ENCODE peak calls at places on chromosomes 12 and 14, in seven cellular contexts. One of them, this sample, is unnamed.

GRCh38 chr12:39003541-39004160 is 98.3 kb upstream of the CPNE8 start:
- DNase-seq in stimulated activated CD4-positive, alpha-beta T cell treated with anti-CD3 and anti-CD28 coated beads, Interleukin-4, amount 100 ng/mL, for 1 hour: no peak
- DNase-seq in aorta: no peak
- DNase-seq in MCF 10A: no peak
- DNase-seq in hypothalamus: no peak
- DNase-seq in tibial artery: no peak
- DNase-seq in left colon: no peak
- DNase-seq in this sample: no peak

GRCh38 chr14:74243051-74243450 is 3.8 kb downstream of the VSX2 start:
- DNase-seq in left colon: no peak
- DNase-seq in MCF 10A: no peak
- DNase-seq in aorta: no peak
- DNase-seq in tibial artery: no peak
- DNase-seq in hypothalamus: no peak
- DNase-seq in stimulated activated CD4-positive, alpha-beta T cell treated with anti-CD3 and anti-CD28 coated beads, Interleukin-4, amount 100 ng/mL, for 1 hour: no peak
- DNase-seq in this sample: no peak

GRCh38 chr12:1429980-1430379 is 164.4 kb downstream of the FBXL14 start:
- DNase-seq in hypothalamus: no peak
- DNase-seq in stimulated activated CD4-positive, alpha-beta T cell treated with anti-CD3 and anti-CD28 coated beads, Interleukin-4, amount 100 ng/mL, for 1 hour: no peak
- DNase-seq in tibial artery: peak
- DNase-seq in left colon: no peak
- DNase-seq in MCF 10A: peak
- DNase-seq in aorta: no peak
- DNase-seq in this sample: no peak

GRCh38 chr14:93476305-93476704 is 45.6 kb downstream of the UNC79 start:
- DNase-seq in hypothalamus: no peak
- DNase-seq in left colon: no peak
- DNase-seq in MCF 10A: no peak
- DNase-seq in tibial artery: no peak
- DNase-seq in stimulated activated CD4-positive, alpha-beta T cell treated with anti-CD3 and anti-CD28 coated beads, Interleukin-4, amount 100 ng/mL, for 1 hour: no peak
- DNase-seq in aorta: no peak
- DNase-seq in this sample: no peak

GRCh38 chr12:89134213-89134770 is 218.0 kb downstream of the DUSP6 start:
- DNase-seq in MCF 10A: no peak
- DNase-seq in left colon: no peak
- DNase-seq in aorta: no peak
- DNase-seq in tibial artery: no peak
- DNase-seq in hypothalamus: no peak
- DNase-seq in stimulated activated CD4-positive, alpha-beta T cell treated with anti-CD3 and anti-CD28 coated beads, Interleukin-4, amount 100 ng/mL, for 1 hour: no peak
- DNase-seq in this sample: no peak

GRCh38 chr12:66742508-66743367 is 63.9 kb upstream of the GRIP1 start:
- DNase-seq in aorta: no peak
- DNase-seq in hypothalamus: no peak
- DNase-seq in stimulated activated CD4-positive, alpha-beta T cell treated with anti-CD3 and anti-CD28 coated beads, Interleukin-4, amount 100 ng/mL, for 1 hour: no peak
- DNase-seq in left colon: no peak
- DNase-seq in tibial artery: no peak
- DNase-seq in MCF 10A: no peak
- DNase-seq in this sample: no peak

GRCh38 chr12:12008931-12009611 is 61.7 kb upstream of the BCL2L14 start:
- DNase-seq in stimulated activated CD4-positive, alpha-beta T cell treated with anti-CD3 and anti-CD28 coated beads, Interleukin-4, amount 100 ng/mL, for 1 hour: peak
- DNase-seq in left colon: no peak
- DNase-seq in MCF 10A: peak
- DNase-seq in tibial artery: no peak
- DNase-seq in aorta: no peak
- DNase-seq in hypothalamus: no peak
- DNase-seq in this sample: no peak

GRCh38 chr12:74031045-74031444 is 506.6 kb upstream of the ATXN7L3B start:
- DNase-seq in left colon: no peak
- DNase-seq in tibial artery: no peak
- DNase-seq in stimulated activated CD4-positive, alpha-beta T cell treated with anti-CD3 and anti-CD28 coated beads, Interleukin-4, amount 100 ng/mL, for 1 hour: no peak
- DNase-seq in MCF 10A: no peak
- DNase-seq in aorta: no peak
- DNase-seq in hypothalamus: no peak
- DNase-seq in this sample: no peak

GRCh38 chr12:72296389-72296788 is 24.2 kb downstream of the TRHDE start:
- DNase-seq in tibial artery: no peak
- DNase-seq in hypothalamus: no peak
- DNase-seq in stimulated activated CD4-positive, alpha-beta T cell treated with anti-CD3 and anti-CD28 coated beads, Interleukin-4, amount 100 ng/mL, for 1 hour: no peak
- DNase-seq in MCF 10A: peak
- DNase-seq in left colon: no peak
- DNase-seq in aorta: no peak
- DNase-seq in this sample: no peak

GRCh38 chr14:90556050-90556477 is 159.2 kb downstream of the CALM1 start:
- DNase-seq in MCF 10A: no peak
- DNase-seq in left colon: no peak
- DNase-seq in stimulated activated CD4-positive, alpha-beta T cell treated with anti-CD3 and anti-CD28 coated beads, Interleukin-4, amount 100 ng/mL, for 1 hour: no peak
- DNase-seq in tibial artery: no peak
- DNase-seq in aorta: peak
- DNase-seq in hypothalamus: no peak
- DNase-seq in this sample: no peak